ENCODE peak calls at places on chromosomes 5 and 9, in four cellular contexts. L, B, I and T are unnamed samples.

GRCh38 chr9:3708751-3709150 is 182.9 kb upstream of the RFX3 start:
- DNase-seq in L (no peak), B (no peak), I (peak), T (no peak)

GRCh38 chr5:138240690-138241385 is 27.7 kb upstream of the CDC23 start:
- DNase-seq in L (no peak), B (no peak), I (no peak), T (no peak)

GRCh38 chr9:133323991-133324703 is 11.8 kb downstream of the SURF6 start:
- DNase-seq in L (no peak), B (no peak), I (no peak), T (no peak)

GRCh38 chr9:109411818-109412352 is 86.2 kb downstream of the PTPN3 start:
- DNase-seq in L (no peak), B (peak), I (no peak), T (no peak)

GRCh38 chr5:67002832-67003231 is 193.8 kb downstream of the CD180 start:
- DNase-seq in L (no peak), B (no peak), I (no peak), T (no peak)

GRCh38 chr9:113154471-113154870 is 3.7 kb downstream of the SLC31A2 start:
- DNase-seq in L (no peak), B (no peak), I (no peak), T (no peak)

GRCh38 chr9:120655005-120655622 is 59.2 kb downstream of the MEGF9 start:
- DNase-seq in L (no peak), B (no peak), I (no peak), T (no peak)

GRCh38 chr5:54704341-54704740 is 186.8 kb downstream of the SNX18 start:
- DNase-seq in L (no peak), B (no peak), I (no peak), T (no peak)

GRCh38 chr9:77750981-77751340 is 102.8 kb upstream of the GNA14 start:
- DNase-seq in L (no peak), B (no peak), I (no peak), T (no peak)

GRCh38 chr5:74851684-74852353 is 14.4 kb downstream of the FAM169A start:
- DNase-seq in L (no peak), B (no peak), I (no peak), T (no peak)

GRCh38 chr5:57004800-57005199 is 52.9 kb upstream of the MIER3 start:
- DNase-seq in L (no peak), B (no peak), I (no peak), T (no peak)

GRCh38 chr9:100064872-100065581 is 33.8 kb downstream of the ERP44 start:
- DNase-seq in L (no peak), B (no peak), I (no peak), T (no peak)

GRCh38 chr5:6505415-6505763 is 56.7 kb downstream of the UBE2QL1 start:
- DNase-seq in L (no peak), B (no peak), I (peak), T (no peak)

GRCh38 chr9:135825435-135826187 is 81.7 kb downstream of the CAMSAP1 start:
- DNase-seq in L (no peak), B (no peak), I (no peak), T (no peak)

GRCh38 chr5:38576442-38576841 is 20.0 kb upstream of the LIFR start:
- DNase-seq in L (no peak), B (no peak), I (no peak), T (no peak)

GRCh38 chr9:111679199-111679598 is 17.8 kb downstream of the GNG10 start:
- DNase-seq in L (no peak), B (no peak), I (no peak), T (no peak)

GRCh38 chr9:120846251-120846869 is 3.6 kb upstream of the PSMD5 start:
- DNase-seq in L (no peak), B (no peak), I (no peak), T (no peak)

GRCh38 chr5:74433255-74434123 is 207.0 kb downstream of the ENC1 start:
- DNase-seq in L (no peak), B (no peak), I (no peak), T (no peak)

GRCh38 chr9:36392489-36392888 is 7.6 kb downstream of the RNF38 start:
- DNase-seq in L (no peak), B (no peak), I (no peak), T (no peak)

GRCh38 chr5:6574537-6574936 is 58.3 kb downstream of the NSUN2 start:
- DNase-seq in L (no peak), B (no peak), I (no peak), T (no peak)

GRCh38 chr5:178116406-178116885 is 3.1 kb downstream of the N4BP3 start:
- DNase-seq in L (peak), B (no peak), I (no peak), T (peak)

GRCh38 chr9:74277532-74277931 is 219.6 kb upstream of the RORB start:
- DNase-seq in L (no peak), B (no peak), I (no peak), T (no peak)

GRCh38 chr5:108459661-108460170 is 77.8 kb upstream of the FBXL17 start:
- DNase-seq in L (no peak), B (no peak), I (no peak), T (no peak)

GRCh38 chr9:129028192-129028966 is at the start of gene SH3GLB2:
- DNase-seq in L (peak), B (peak), I (peak), T (peak)

GRCh38 chr9:130854086-130854485 is 19.0 kb downstream of the ABL1 start:
- DNase-seq in L (no peak), B (no peak), I (no peak), T (no peak)

GRCh38 chr5:145697251-145698016 is 137.7 kb downstream of the PRELID2 start:
- DNase-seq in L (no peak), B (no peak), I (no peak), T (no peak)

GRCh38 chr5:119356384-119357188 is 767 bp downstream of the TNFAIP8 start:
- DNase-seq in L (no peak), B (peak), I (no peak), T (no peak)

GRCh38 chr5:170278611-170279500 is 18.7 kb downstream of the LCP2 start:
- DNase-seq in L (peak), B (no peak), I (no peak), T (peak)

GRCh38 chr9:80086822-80087345 is 515.1 kb downstream of the TLE4 start:
- DNase-seq in L (no peak), B (no peak), I (no peak), T (no peak)

GRCh38 chr9:91162311-91162710 is 199.4 kb downstream of the AUH start:
- DNase-seq in L (no peak), B (no peak), I (no peak), T (no peak)

GRCh38 chr5:110177729-110178128 is 488.0 kb downstream of the MAN2A1 start:
- DNase-seq in L (no peak), B (no peak), I (no peak), T (no peak)

GRCh38 chr5:126383755-126384154 is 39.5 kb upstream of the GRAMD2B start:
- DNase-seq in L (no peak), B (no peak), I (no peak), T (no peak)